ENCODE peak calls at places on chromosomes 12 and 14, in five cellular contexts. F, C, H, L and Z are unnamed samples.

GRCh38 chr12:51591020-51591901 is at the start of gene SCN8A:
- DNase-seq in H (no peak), F (peak; percentile 85), C (peak; percentile 60), L (peak; percentile 22), Z (no peak)

GRCh38 chr12:86683568-86683991 is 427.4 kb upstream of the MGAT4C start:
- DNase-seq in L (no peak), F (no peak), H (no peak), C (no peak), Z (no peak)

GRCh38 chr14:50399251-50400032 is 2.8 kb upstream of the CDKL1 start:
- DNase-seq in L (no peak), H (no peak), C (no peak), F (no peak), Z (peak; percentile 31)

GRCh38 chr14:57754558-57754957 is 111.3 kb downstream of the SLC35F4 start:
- DNase-seq in F (no peak), H (no peak), L (no peak), C (no peak), Z (no peak)

GRCh38 chr12:8742501-8742900 is 44.7 kb downstream of the RIMKLB start:
- DNase-seq in F (no peak), L (no peak), H (no peak), C (no peak), Z (no peak)

GRCh38 chr14:68719634-68720384 is 73.1 kb downstream of the ZFP36L1 start:
- DNase-seq in F (no peak), L (no peak), C (no peak), H (no peak), Z (no peak)

GRCh38 chr14:76051717-76052459 is 66.3 kb downstream of the IFT43 start:
- DNase-seq in L (no peak), H (no peak), C (no peak), F (peak; percentile 21), Z (no peak)

GRCh38 chr14:96037891-96038557 is 1.1 kb upstream of the C14orf132 start:
- DNase-seq in C (no peak), H (no peak), L (no peak), F (no peak), Z (no peak)

GRCh38 chr14:86532219-86532618 is 1002.3 kb downstream of the FLRT2 start:
- DNase-seq in C (no peak), L (no peak), F (no peak), H (no peak), Z (no peak)

GRCh38 chr12:105773501-105773900 is 365.3 kb downstream of the NUAK1 start:
- DNase-seq in H (no peak), C (no peak), F (no peak), L (no peak), Z (no peak)